ENCODE peak calls at places on chromosomes 2 and 18, in six cellular contexts. One of them, this sample, is unnamed.
A peak's percentile ranks its signal among the peaks of the same experiment; 100 is the strongest.

GRCh38 chr2:50196775-50197482 is 835.0 kb downstream of the NRXN1 start:
- DNase-seq in HT1080: no peak
- DNase-seq in HFF-Myc: no peak
- DNase-seq in amygdala: no peak
- DNase-seq in EH: no peak
- DNase-seq in posterior cingulate gyrus: no peak
- DNase-seq in this sample: no peak

GRCh38 chr18:34744569-34744968 is 34.5 kb downstream of the DTNA start:
- DNase-seq in HFF-Myc: no peak
- DNase-seq in EH: peak; percentile 5
- DNase-seq in HT1080: no peak
- DNase-seq in amygdala: no peak
- DNase-seq in posterior cingulate gyrus: no peak
- DNase-seq in this sample: no peak

GRCh38 chr2:43158259-43158880 is 68.0 kb downstream of the ZFP36L2 start:
- DNase-seq in amygdala: no peak
- DNase-seq in HFF-Myc: no peak
- DNase-seq in posterior cingulate gyrus: peak; percentile 19
- DNase-seq in EH: peak; percentile 87
- DNase-seq in HT1080: peak; percentile 83
- DNase-seq in this sample: no peak

GRCh38 chr2:108574332-108574731 is 40.1 kb downstream of the LIMS1 start:
- DNase-seq in amygdala: no peak
- DNase-seq in HT1080: no peak
- DNase-seq in posterior cingulate gyrus: no peak
- DNase-seq in EH: no peak
- DNase-seq in HFF-Myc: no peak
- DNase-seq in this sample: no peak

GRCh38 chr18:74611791-74612190 is 14.1 kb downstream of the ZNF407 start:
- DNase-seq in HT1080: no peak
- DNase-seq in EH: no peak
- DNase-seq in posterior cingulate gyrus: no peak
- DNase-seq in HFF-Myc: no peak
- DNase-seq in amygdala: no peak
- DNase-seq in this sample: no peak

GRCh38 chr2:1855150-1855549 is 110.8 kb upstream of the PXDN start:
- DNase-seq in posterior cingulate gyrus: peak; percentile 63
- DNase-seq in HFF-Myc: no peak
- DNase-seq in EH: no peak
- DNase-seq in HT1080: no peak
- DNase-seq in amygdala: peak; percentile 15
- DNase-seq in this sample: no peak

GRCh38 chr18:25230658-25231326 is 121.2 kb downstream of the ZNF521 start:
- DNase-seq in HT1080: peak; percentile 78
- DNase-seq in EH: peak; percentile 89
- DNase-seq in HFF-Myc: peak; percentile 33
- DNase-seq in posterior cingulate gyrus: peak; percentile 72
- DNase-seq in amygdala: peak; percentile 77
- DNase-seq in this sample: peak; percentile 75

GRCh38 chr18:77207540-77207939 is 42.1 kb upstream of the GALR1 start:
- DNase-seq in posterior cingulate gyrus: no peak
- DNase-seq in HFF-Myc: peak; percentile 56
- DNase-seq in amygdala: no peak
- DNase-seq in HT1080: peak; percentile 26
- DNase-seq in EH: peak; percentile 69
- DNase-seq in this sample: no peak

GRCh38 chr2:13002948-13003347 is 286.2 kb downstream of the TRIB2 start:
- DNase-seq in posterior cingulate gyrus: no peak
- DNase-seq in amygdala: no peak
- DNase-seq in HFF-Myc: no peak
- DNase-seq in HT1080: no peak
- DNase-seq in EH: no peak
- DNase-seq in this sample: no peak

GRCh38 chr18:28109781-28110460 is 67.0 kb downstream of the CDH2 start:
- DNase-seq in EH: peak; percentile 54
- DNase-seq in amygdala: no peak
- DNase-seq in HFF-Myc: no peak
- DNase-seq in posterior cingulate gyrus: no peak
- DNase-seq in HT1080: no peak
- DNase-seq in this sample: no peak

GRCh38 chr2:120338015-120338414 is 7.9 kb upstream of the INHBB start:
- DNase-seq in amygdala: no peak
- DNase-seq in HFF-Myc: no peak
- DNase-seq in EH: no peak
- DNase-seq in posterior cingulate gyrus: no peak
- DNase-seq in HT1080: no peak
- DNase-seq in this sample: no peak

GRCh38 chr2:207819839-207820784 is 50.4 kb upstream of the FZD5 start:
- DNase-seq in posterior cingulate gyrus: no peak
- DNase-seq in EH: no peak
- DNase-seq in HFF-Myc: no peak
- DNase-seq in HT1080: no peak
- DNase-seq in amygdala: no peak
- DNase-seq in this sample: no peak

GRCh38 chr2:127770973-127771735 is 39.8 kb downstream of the WDR33 start:
- DNase-seq in amygdala: no peak
- DNase-seq in HT1080: peak; percentile 84
- DNase-seq in posterior cingulate gyrus: no peak
- DNase-seq in EH: peak; percentile 89
- DNase-seq in HFF-Myc: peak; percentile 21
- DNase-seq in this sample: no peak